ENCODE peak calls at places on chromosomes 13 and 19, in seven cellular contexts. One of them, this sample, is unnamed.

GRCh38 chr19:15072930-15073647 is 8.9 kb upstream of the OR1I1 start:
- DNase-seq in IMR-90: no peak
- DNase-seq in mesendoderm: peak
- DNase-seq in mesenchymal stem cell: no peak
- DNase-seq in neuronal stem cell: no peak
- DNase-seq in H1: peak
- DNase-seq in trophoblast cell: peak
- DNase-seq in this sample: peak

GRCh38 chr19:13812544-13812943 is 17.3 kb downstream of the ZSWIM4 start:
- DNase-seq in IMR-90: no peak
- DNase-seq in mesendoderm: no peak
- DNase-seq in mesenchymal stem cell: no peak
- DNase-seq in neuronal stem cell: no peak
- DNase-seq in H1: no peak
- DNase-seq in trophoblast cell: no peak
- DNase-seq in this sample: no peak

GRCh38 chr13:24272452-24273161 is 36.8 kb upstream of the C1QTNF9 start:
- DNase-seq in IMR-90: no peak
- DNase-seq in mesendoderm: no peak
- DNase-seq in mesenchymal stem cell: no peak
- DNase-seq in neuronal stem cell: no peak
- DNase-seq in H1: no peak
- DNase-seq in trophoblast cell: no peak
- DNase-seq in this sample: no peak

GRCh38 chr19:51097166-51097736 is 11.0 kb downstream of the CTU1 start:
- DNase-seq in IMR-90: peak
- DNase-seq in mesendoderm: peak
- DNase-seq in mesenchymal stem cell: peak
- DNase-seq in neuronal stem cell: peak
- DNase-seq in H1: peak
- DNase-seq in trophoblast cell: no peak
- DNase-seq in this sample: peak

GRCh38 chr19:35267818-35268545 is 780 bp upstream of the USF2 start:
- DNase-seq in IMR-90: peak
- DNase-seq in mesendoderm: peak
- DNase-seq in mesenchymal stem cell: peak
- DNase-seq in neuronal stem cell: peak
- DNase-seq in H1: peak
- DNase-seq in trophoblast cell: peak
- DNase-seq in this sample: peak

GRCh38 chr19:35142531-35143230 is 374 bp upstream of the FXYD7 start:
- DNase-seq in IMR-90: no peak
- DNase-seq in mesendoderm: peak
- DNase-seq in mesenchymal stem cell: peak
- DNase-seq in neuronal stem cell: no peak
- DNase-seq in H1: peak
- DNase-seq in trophoblast cell: no peak
- DNase-seq in this sample: peak

GRCh38 chr13:42215578-42216421 is 56.2 kb upstream of the AKAP11 start:
- DNase-seq in IMR-90: peak
- DNase-seq in mesendoderm: peak
- DNase-seq in mesenchymal stem cell: peak
- DNase-seq in neuronal stem cell: peak
- DNase-seq in H1: no peak
- DNase-seq in trophoblast cell: no peak
- DNase-seq in this sample: peak

GRCh38 chr13:87884874-87885273 is 213.7 kb downstream of the SLITRK5 start:
- DNase-seq in IMR-90: peak
- DNase-seq in mesendoderm: peak
- DNase-seq in mesenchymal stem cell: peak
- DNase-seq in neuronal stem cell: peak
- DNase-seq in H1: no peak
- DNase-seq in trophoblast cell: no peak
- DNase-seq in this sample: peak

GRCh38 chr13:39451301-39451700 is 151.7 kb downstream of the LHFPL6 start:
- DNase-seq in IMR-90: peak
- DNase-seq in mesendoderm: no peak
- DNase-seq in mesenchymal stem cell: peak
- DNase-seq in neuronal stem cell: no peak
- DNase-seq in H1: no peak
- DNase-seq in trophoblast cell: no peak
- DNase-seq in this sample: no peak

GRCh38 chr13:24308068-24308445 is 1.3 kb upstream of the C1QTNF9 start:
- DNase-seq in IMR-90: no peak
- DNase-seq in mesendoderm: no peak
- DNase-seq in mesenchymal stem cell: no peak
- DNase-seq in neuronal stem cell: no peak
- DNase-seq in H1: no peak
- DNase-seq in trophoblast cell: no peak
- DNase-seq in this sample: no peak

GRCh38 chr19:16548956-16549355 is 6.7 kb upstream of the CHERP start:
- DNase-seq in IMR-90: no peak
- DNase-seq in mesendoderm: no peak
- DNase-seq in mesenchymal stem cell: no peak
- DNase-seq in neuronal stem cell: no peak
- DNase-seq in H1: no peak
- DNase-seq in trophoblast cell: no peak
- DNase-seq in this sample: no peak

GRCh38 chr19:38057954-38058690 is 151.1 kb downstream of the SIPA1L3 start:
- DNase-seq in IMR-90: no peak
- DNase-seq in mesendoderm: no peak
- DNase-seq in mesenchymal stem cell: peak
- DNase-seq in neuronal stem cell: no peak
- DNase-seq in H1: no peak
- DNase-seq in trophoblast cell: peak
- DNase-seq in this sample: no peak

GRCh38 chr13:74046461-74046860 is 87.7 kb downstream of the KLF12 start:
- DNase-seq in IMR-90: peak
- DNase-seq in mesendoderm: no peak
- DNase-seq in mesenchymal stem cell: peak
- DNase-seq in neuronal stem cell: no peak
- DNase-seq in H1: no peak
- DNase-seq in trophoblast cell: no peak
- DNase-seq in this sample: no peak

GRCh38 chr13:98480915-98481510 is 95.9 kb downstream of the STK24 start:
- DNase-seq in IMR-90: peak
- DNase-seq in mesendoderm: no peak
- DNase-seq in mesenchymal stem cell: peak
- DNase-seq in neuronal stem cell: no peak
- DNase-seq in H1: no peak
- DNase-seq in trophoblast cell: no peak
- DNase-seq in this sample: no peak

GRCh38 chr19:53910170-53910518 is 1.1 kb downstream of the CACNG7 start:
- DNase-seq in IMR-90: no peak
- DNase-seq in mesendoderm: peak
- DNase-seq in mesenchymal stem cell: no peak
- DNase-seq in neuronal stem cell: peak
- DNase-seq in H1: peak
- DNase-seq in trophoblast cell: no peak
- DNase-seq in this sample: peak

GRCh38 chr13:80251403-80251802 is 89.5 kb downstream of the SPRY2 start:
- DNase-seq in IMR-90: peak
- DNase-seq in mesendoderm: no peak
- DNase-seq in mesenchymal stem cell: peak
- DNase-seq in neuronal stem cell: no peak
- DNase-seq in H1: no peak
- DNase-seq in trophoblast cell: no peak
- DNase-seq in this sample: no peak

GRCh38 chr19:35379992-35380391 is 9.1 kb downstream of the GPR42 start:
- DNase-seq in IMR-90: no peak
- DNase-seq in mesendoderm: no peak
- DNase-seq in mesenchymal stem cell: peak
- DNase-seq in neuronal stem cell: no peak
- DNase-seq in H1: no peak
- DNase-seq in trophoblast cell: no peak
- DNase-seq in this sample: no peak

GRCh38 chr19:1027020-1027952 is 878 bp downstream of the CNN2 start:
- DNase-seq in IMR-90: no peak
- DNase-seq in mesendoderm: peak
- DNase-seq in mesenchymal stem cell: no peak
- DNase-seq in neuronal stem cell: peak
- DNase-seq in H1: no peak
- DNase-seq in trophoblast cell: no peak
- DNase-seq in this sample: no peak

GRCh38 chr19:18438331-18439024 is 545 bp upstream of the ISYNA1 start:
- DNase-seq in IMR-90: no peak
- DNase-seq in mesendoderm: peak
- DNase-seq in mesenchymal stem cell: peak
- DNase-seq in neuronal stem cell: no peak
- DNase-seq in H1: peak
- DNase-seq in trophoblast cell: peak
- DNase-seq in this sample: peak

GRCh38 chr19:17211547-17212446 is 3.4 kb upstream of the USE1 start:
- DNase-seq in IMR-90: no peak
- DNase-seq in mesendoderm: no peak
- DNase-seq in mesenchymal stem cell: no peak
- DNase-seq in neuronal stem cell: no peak
- DNase-seq in H1: no peak
- DNase-seq in trophoblast cell: no peak
- DNase-seq in this sample: no peak

GRCh38 chr13:20945952-20946383 is 43.4 kb upstream of the XPO4 start:
- DNase-seq in IMR-90: no peak
- DNase-seq in mesendoderm: no peak
- DNase-seq in mesenchymal stem cell: peak
- DNase-seq in neuronal stem cell: no peak
- DNase-seq in H1: peak
- DNase-seq in trophoblast cell: no peak
- DNase-seq in this sample: peak

GRCh38 chr19:50720921-50721291 is 1.3 kb upstream of the SHANK1 start:
- DNase-seq in IMR-90: peak
- DNase-seq in mesendoderm: no peak
- DNase-seq in mesenchymal stem cell: peak
- DNase-seq in neuronal stem cell: no peak
- DNase-seq in H1: peak
- DNase-seq in trophoblast cell: no peak
- DNase-seq in this sample: no peak

GRCh38 chr13:113968463-113969310 is 5.2 kb downstream of the C13orf46 start:
- DNase-seq in IMR-90: no peak
- DNase-seq in mesendoderm: no peak
- DNase-seq in mesenchymal stem cell: no peak
- DNase-seq in neuronal stem cell: no peak
- DNase-seq in H1: no peak
- DNase-seq in trophoblast cell: no peak
- DNase-seq in this sample: no peak

GRCh38 chr13:51519839-51520238 is 64.4 kb upstream of the WDFY2 start:
- DNase-seq in IMR-90: peak
- DNase-seq in mesendoderm: no peak
- DNase-seq in mesenchymal stem cell: no peak
- DNase-seq in neuronal stem cell: no peak
- DNase-seq in H1: no peak
- DNase-seq in trophoblast cell: peak
- DNase-seq in this sample: no peak
- H2AK5ac ChIP-seq in IMR-90: no peak
- H2AK5ac ChIP-seq in mesendoderm: no peak
- H2AK5ac ChIP-seq in mesenchymal stem cell: no peak
- H2AK5ac ChIP-seq in neuronal stem cell: no peak
- H2AK5ac ChIP-seq in H1: no peak
- H2AK5ac ChIP-seq in trophoblast cell: no peak
- H2AK5ac ChIP-seq in this sample: no peak

GRCh38 chr13:100710176-100710575 is 35.6 kb upstream of the TMTC4 start:
- DNase-seq in IMR-90: no peak
- DNase-seq in mesendoderm: no peak
- DNase-seq in mesenchymal stem cell: no peak
- DNase-seq in neuronal stem cell: no peak
- DNase-seq in H1: no peak
- DNase-seq in trophoblast cell: no peak
- DNase-seq in this sample: no peak
- H4K8ac ChIP-seq in IMR-90: no peak
- H4K8ac ChIP-seq in mesendoderm: no peak
- H4K8ac ChIP-seq in mesenchymal stem cell: no peak
- H4K8ac ChIP-seq in neuronal stem cell: no peak
- H4K8ac ChIP-seq in H1: no peak
- H4K8ac ChIP-seq in trophoblast cell: no peak
- H4K8ac ChIP-seq in this sample: no peak

GRCh38 chr19:39238944-39239343 is 5.9 kb downstream of the IFNL3 start:
- DNase-seq in IMR-90: no peak
- DNase-seq in mesendoderm: no peak
- DNase-seq in mesenchymal stem cell: no peak
- DNase-seq in neuronal stem cell: no peak
- DNase-seq in H1: no peak
- DNase-seq in trophoblast cell: no peak
- DNase-seq in this sample: no peak
- H2AK5ac ChIP-seq in IMR-90: no peak
- H2AK5ac ChIP-seq in mesendoderm: no peak
- H2AK5ac ChIP-seq in mesenchymal stem cell: no peak
- H2AK5ac ChIP-seq in neuronal stem cell: no peak
- H2AK5ac ChIP-seq in H1: no peak
- H2AK5ac ChIP-seq in trophoblast cell: no peak
- H2AK5ac ChIP-seq in this sample: no peak

GRCh38 chr13:48840366-48840765 is 135.3 kb upstream of the FNDC3A start:
- DNase-seq in IMR-90: no peak
- DNase-seq in mesendoderm: no peak
- DNase-seq in mesenchymal stem cell: no peak
- DNase-seq in neuronal stem cell: no peak
- DNase-seq in H1: no peak
- DNase-seq in trophoblast cell: no peak
- DNase-seq in this sample: no peak
- H4K8ac ChIP-seq in IMR-90: no peak
- H4K8ac ChIP-seq in mesendoderm: no peak
- H4K8ac ChIP-seq in mesenchymal stem cell: peak
- H4K8ac ChIP-seq in neuronal stem cell: no peak
- H4K8ac ChIP-seq in H1: no peak
- H4K8ac ChIP-seq in trophoblast cell: no peak
- H4K8ac ChIP-seq in this sample: no peak

GRCh38 chr13:112720814-112721197 is 31.0 kb downstream of the ATP11A start:
- DNase-seq in IMR-90: no peak
- DNase-seq in mesendoderm: no peak
- DNase-seq in mesenchymal stem cell: no peak
- DNase-seq in neuronal stem cell: no peak
- DNase-seq in H1: no peak
- DNase-seq in trophoblast cell: no peak
- DNase-seq in this sample: no peak

GRCh38 chr13:112723771-112724170 is 33.9 kb downstream of the ATP11A start:
- DNase-seq in IMR-90: no peak
- DNase-seq in mesendoderm: no peak
- DNase-seq in mesenchymal stem cell: no peak
- DNase-seq in neuronal stem cell: no peak
- DNase-seq in H1: no peak
- DNase-seq in trophoblast cell: no peak
- DNase-seq in this sample: no peak

GRCh38 chr13:112721198-112722104 is 31.6 kb downstream of the ATP11A start:
- DNase-seq in IMR-90: no peak
- DNase-seq in mesendoderm: no peak
- DNase-seq in mesenchymal stem cell: no peak
- DNase-seq in neuronal stem cell: no peak
- DNase-seq in H1: no peak
- DNase-seq in trophoblast cell: no peak
- DNase-seq in this sample: no peak

GRCh38 chr13:112724788-112725345 is 35.0 kb downstream of the ATP11A start:
- DNase-seq in IMR-90: no peak
- DNase-seq in mesendoderm: no peak
- DNase-seq in mesenchymal stem cell: no peak
- DNase-seq in neuronal stem cell: no peak
- DNase-seq in H1: no peak
- DNase-seq in trophoblast cell: peak
- DNase-seq in this sample: no peak

GRCh38 chr13:112722433-112723250 is 32.8 kb downstream of the ATP11A start:
- DNase-seq in IMR-90: peak
- DNase-seq in mesendoderm: peak
- DNase-seq in mesenchymal stem cell: peak
- DNase-seq in neuronal stem cell: no peak
- DNase-seq in H1: no peak
- DNase-seq in trophoblast cell: peak
- DNase-seq in this sample: no peak
- H2AK5ac ChIP-seq in IMR-90: peak
- H2AK5ac ChIP-seq in mesendoderm: no peak
- H2AK5ac ChIP-seq in mesenchymal stem cell: peak
- H2AK5ac ChIP-seq in neuronal stem cell: no peak
- H2AK5ac ChIP-seq in H1: peak
- H2AK5ac ChIP-seq in trophoblast cell: no peak
- H2AK5ac ChIP-seq in this sample: no peak

GRCh38 chr13:97432917-97433726 is 847 bp upstream of the RAP2A start:
- DNase-seq in IMR-90: peak
- DNase-seq in mesendoderm: peak
- DNase-seq in mesenchymal stem cell: peak
- DNase-seq in neuronal stem cell: peak
- DNase-seq in H1: peak
- DNase-seq in trophoblast cell: peak
- DNase-seq in this sample: peak
- H4K8ac ChIP-seq in IMR-90: peak
- H4K8ac ChIP-seq in mesendoderm: no peak
- H4K8ac ChIP-seq in mesenchymal stem cell: peak
- H4K8ac ChIP-seq in neuronal stem cell: no peak
- H4K8ac ChIP-seq in H1: peak
- H4K8ac ChIP-seq in trophoblast cell: peak
- H4K8ac ChIP-seq in this sample: no peak

This sample was measured in H9.